ENCODE peak calls at places on chromosomes 4 and X, in eight cellular contexts. One of them, this sample, is unnamed.

GRCh38 chr4:143558823-143559756 is 45.6 kb downstream of the SMARCA5 start:
- DNase-seq in activated naive CD4-positive, alpha-beta T cell treated with anti-CD3 and anti-CD28 coated beads, Interleukin-2, amount 50 U/mL, for 72 hours: peak
- DNase-seq in HS-5: no peak
- DNase-seq in HT1080: peak
- DNase-seq in lower lobe of right lung: peak
- DNase-seq in COR-L47: peak
- DNase-seq in activated T-helper 1 cell treated with Interleukin-2 at 50 U/mL for 16 hours: peak
- DNase-seq in MV-4-11: no peak
- DNase-seq in this sample: peak

GRCh38 chrX:124239911-124240310 is 92.5 kb upstream of the TEX13D start:
- DNase-seq in activated naive CD4-positive, alpha-beta T cell treated with anti-CD3 and anti-CD28 coated beads, Interleukin-2, amount 50 U/mL, for 72 hours: peak
- DNase-seq in HS-5: no peak
- DNase-seq in HT1080: no peak
- DNase-seq in lower lobe of right lung: no peak
- DNase-seq in COR-L47: no peak
- DNase-seq in activated T-helper 1 cell treated with Interleukin-2 at 50 U/mL for 16 hours: no peak
- DNase-seq in MV-4-11: no peak
- DNase-seq in this sample: no peak

GRCh38 chr4:2057382-2058065 is 1.6 kb upstream of the NAT8L start:
- DNase-seq in activated naive CD4-positive, alpha-beta T cell treated with anti-CD3 and anti-CD28 coated beads, Interleukin-2, amount 50 U/mL, for 72 hours: no peak
- DNase-seq in HS-5: no peak
- DNase-seq in HT1080: no peak
- DNase-seq in lower lobe of right lung: no peak
- DNase-seq in COR-L47: no peak
- DNase-seq in activated T-helper 1 cell treated with Interleukin-2 at 50 U/mL for 16 hours: no peak
- DNase-seq in MV-4-11: no peak
- DNase-seq in this sample: no peak

GRCh38 chrX:150162141-150162540 is 201.0 kb upstream of the MAMLD1 start:
- DNase-seq in activated naive CD4-positive, alpha-beta T cell treated with anti-CD3 and anti-CD28 coated beads, Interleukin-2, amount 50 U/mL, for 72 hours: no peak
- DNase-seq in HS-5: peak
- DNase-seq in HT1080: peak
- DNase-seq in lower lobe of right lung: no peak
- DNase-seq in COR-L47: no peak
- DNase-seq in activated T-helper 1 cell treated with Interleukin-2 at 50 U/mL for 16 hours: no peak
- DNase-seq in MV-4-11: no peak
- DNase-seq in this sample: no peak

GRCh38 chr4:18556402-18556801 is 534.8 kb upstream of the LCORL start:
- DNase-seq in activated naive CD4-positive, alpha-beta T cell treated with anti-CD3 and anti-CD28 coated beads, Interleukin-2, amount 50 U/mL, for 72 hours: no peak
- DNase-seq in HS-5: no peak
- DNase-seq in HT1080: no peak
- DNase-seq in lower lobe of right lung: no peak
- DNase-seq in COR-L47: no peak
- DNase-seq in activated T-helper 1 cell treated with Interleukin-2 at 50 U/mL for 16 hours: no peak
- DNase-seq in MV-4-11: no peak
- DNase-seq in this sample: no peak

GRCh38 chr4:8908206-8908893 is 36.7 kb upstream of the HMX1 start:
- DNase-seq in activated naive CD4-positive, alpha-beta T cell treated with anti-CD3 and anti-CD28 coated beads, Interleukin-2, amount 50 U/mL, for 72 hours: peak
- DNase-seq in HS-5: no peak
- DNase-seq in HT1080: no peak
- DNase-seq in lower lobe of right lung: peak
- DNase-seq in COR-L47: no peak
- DNase-seq in activated T-helper 1 cell treated with Interleukin-2 at 50 U/mL for 16 hours: no peak
- DNase-seq in MV-4-11: no peak
- DNase-seq in this sample: peak

GRCh38 chrX:119880076-119880475 is 8.4 kb downstream of the NDUFA1 start:
- DNase-seq in activated naive CD4-positive, alpha-beta T cell treated with anti-CD3 and anti-CD28 coated beads, Interleukin-2, amount 50 U/mL, for 72 hours: no peak
- DNase-seq in HS-5: no peak
- DNase-seq in HT1080: no peak
- DNase-seq in lower lobe of right lung: no peak
- DNase-seq in COR-L47: no peak
- DNase-seq in activated T-helper 1 cell treated with Interleukin-2 at 50 U/mL for 16 hours: no peak
- DNase-seq in MV-4-11: no peak
- DNase-seq in this sample: no peak

GRCh38 chr4:185470503-185471195 is 884 bp downstream of the CCDC110 start:
- DNase-seq in activated naive CD4-positive, alpha-beta T cell treated with anti-CD3 and anti-CD28 coated beads, Interleukin-2, amount 50 U/mL, for 72 hours: peak
- DNase-seq in HS-5: no peak
- DNase-seq in HT1080: peak
- DNase-seq in lower lobe of right lung: peak
- DNase-seq in COR-L47: peak
- DNase-seq in activated T-helper 1 cell treated with Interleukin-2 at 50 U/mL for 16 hours: peak
- DNase-seq in MV-4-11: no peak
- DNase-seq in this sample: peak

GRCh38 chr4:71497078-71497477 is 158.3 kb downstream of the SLC4A4 start:
- DNase-seq in activated naive CD4-positive, alpha-beta T cell treated with anti-CD3 and anti-CD28 coated beads, Interleukin-2, amount 50 U/mL, for 72 hours: no peak
- DNase-seq in HS-5: no peak
- DNase-seq in HT1080: no peak
- DNase-seq in lower lobe of right lung: no peak
- DNase-seq in COR-L47: no peak
- DNase-seq in activated T-helper 1 cell treated with Interleukin-2 at 50 U/mL for 16 hours: no peak
- DNase-seq in MV-4-11: no peak
- DNase-seq in this sample: no peak

GRCh38 chr4:37767546-37767945 is 58.9 kb upstream of the PGM2 start:
- DNase-seq in activated naive CD4-positive, alpha-beta T cell treated with anti-CD3 and anti-CD28 coated beads, Interleukin-2, amount 50 U/mL, for 72 hours: no peak
- DNase-seq in HS-5: no peak
- DNase-seq in HT1080: peak
- DNase-seq in lower lobe of right lung: peak
- DNase-seq in COR-L47: peak
- DNase-seq in activated T-helper 1 cell treated with Interleukin-2 at 50 U/mL for 16 hours: no peak
- DNase-seq in MV-4-11: no peak
- DNase-seq in this sample: no peak

GRCh38 chr4:107133965-107134364 is 97.9 kb upstream of the DKK2 start:
- DNase-seq in activated naive CD4-positive, alpha-beta T cell treated with anti-CD3 and anti-CD28 coated beads, Interleukin-2, amount 50 U/mL, for 72 hours: no peak
- DNase-seq in HS-5: no peak
- DNase-seq in HT1080: peak
- DNase-seq in lower lobe of right lung: no peak
- DNase-seq in COR-L47: no peak
- DNase-seq in activated T-helper 1 cell treated with Interleukin-2 at 50 U/mL for 16 hours: no peak
- DNase-seq in MV-4-11: no peak
- DNase-seq in this sample: no peak

GRCh38 chr4:10101559-10102192 is 14.9 kb downstream of the WDR1 start:
- DNase-seq in activated naive CD4-positive, alpha-beta T cell treated with anti-CD3 and anti-CD28 coated beads, Interleukin-2, amount 50 U/mL, for 72 hours: no peak
- DNase-seq in HS-5: no peak
- DNase-seq in HT1080: no peak
- DNase-seq in lower lobe of right lung: no peak
- DNase-seq in COR-L47: no peak
- DNase-seq in activated T-helper 1 cell treated with Interleukin-2 at 50 U/mL for 16 hours: no peak
- DNase-seq in MV-4-11: no peak
- DNase-seq in this sample: no peak

GRCh38 chr4:25797136-25797535 is 65.7 kb downstream of the SEL1L3 start:
- DNase-seq in activated naive CD4-positive, alpha-beta T cell treated with anti-CD3 and anti-CD28 coated beads, Interleukin-2, amount 50 U/mL, for 72 hours: no peak
- DNase-seq in HS-5: no peak
- DNase-seq in HT1080: no peak
- DNase-seq in lower lobe of right lung: no peak
- DNase-seq in COR-L47: no peak
- DNase-seq in activated T-helper 1 cell treated with Interleukin-2 at 50 U/mL for 16 hours: no peak
- DNase-seq in MV-4-11: no peak
- DNase-seq in this sample: no peak

GRCh38 chr4:163536101-163536500 is 41.6 kb downstream of the TMA16 start:
- DNase-seq in activated naive CD4-positive, alpha-beta T cell treated with anti-CD3 and anti-CD28 coated beads, Interleukin-2, amount 50 U/mL, for 72 hours: no peak
- DNase-seq in HS-5: no peak
- DNase-seq in HT1080: no peak
- DNase-seq in lower lobe of right lung: no peak
- DNase-seq in COR-L47: no peak
- DNase-seq in activated T-helper 1 cell treated with Interleukin-2 at 50 U/mL for 16 hours: no peak
- DNase-seq in MV-4-11: no peak
- DNase-seq in this sample: no peak

GRCh38 chr4:173217727-173218126 is 49.1 kb downstream of the GALNT7 start:
- DNase-seq in activated naive CD4-positive, alpha-beta T cell treated with anti-CD3 and anti-CD28 coated beads, Interleukin-2, amount 50 U/mL, for 72 hours: no peak
- DNase-seq in HS-5: no peak
- DNase-seq in HT1080: peak
- DNase-seq in lower lobe of right lung: no peak
- DNase-seq in COR-L47: no peak
- DNase-seq in activated T-helper 1 cell treated with Interleukin-2 at 50 U/mL for 16 hours: no peak
- DNase-seq in MV-4-11: no peak
- DNase-seq in this sample: no peak

GRCh38 chrX:21985332-21985777 is 44.8 kb downstream of the SMS start:
- DNase-seq in activated naive CD4-positive, alpha-beta T cell treated with anti-CD3 and anti-CD28 coated beads, Interleukin-2, amount 50 U/mL, for 72 hours: no peak
- DNase-seq in HS-5: peak
- DNase-seq in HT1080: peak
- DNase-seq in lower lobe of right lung: no peak
- DNase-seq in COR-L47: peak
- DNase-seq in activated T-helper 1 cell treated with Interleukin-2 at 50 U/mL for 16 hours: peak
- DNase-seq in MV-4-11: peak
- DNase-seq in this sample: no peak

GRCh38 chr4:15901996-15902395 is 36.5 kb downstream of the FGFBP1 start:
- DNase-seq in activated naive CD4-positive, alpha-beta T cell treated with anti-CD3 and anti-CD28 coated beads, Interleukin-2, amount 50 U/mL, for 72 hours: no peak
- DNase-seq in HS-5: no peak
- DNase-seq in HT1080: no peak
- DNase-seq in lower lobe of right lung: no peak
- DNase-seq in COR-L47: no peak
- DNase-seq in activated T-helper 1 cell treated with Interleukin-2 at 50 U/mL for 16 hours: no peak
- DNase-seq in MV-4-11: peak
- DNase-seq in this sample: no peak

GRCh38 chr4:185640809-185641675 is 105.7 kb upstream of the PDLIM3 start:
- DNase-seq in activated naive CD4-positive, alpha-beta T cell treated with anti-CD3 and anti-CD28 coated beads, Interleukin-2, amount 50 U/mL, for 72 hours: no peak
- DNase-seq in HS-5: peak
- DNase-seq in HT1080: peak
- DNase-seq in lower lobe of right lung: no peak
- DNase-seq in COR-L47: peak
- DNase-seq in activated T-helper 1 cell treated with Interleukin-2 at 50 U/mL for 16 hours: no peak
- DNase-seq in MV-4-11: peak
- DNase-seq in this sample: no peak

GRCh38 chrX:118644378-118644777 is 83.0 kb upstream of the IL13RA1 start:
- DNase-seq in activated naive CD4-positive, alpha-beta T cell treated with anti-CD3 and anti-CD28 coated beads, Interleukin-2, amount 50 U/mL, for 72 hours: no peak
- DNase-seq in HS-5: no peak
- DNase-seq in HT1080: peak
- DNase-seq in lower lobe of right lung: no peak
- DNase-seq in COR-L47: no peak
- DNase-seq in activated T-helper 1 cell treated with Interleukin-2 at 50 U/mL for 16 hours: no peak
- DNase-seq in MV-4-11: peak
- DNase-seq in this sample: no peak

GRCh38 chr4:25984796-25985195 is 70.8 kb downstream of the SMIM20 start:
- DNase-seq in activated naive CD4-positive, alpha-beta T cell treated with anti-CD3 and anti-CD28 coated beads, Interleukin-2, amount 50 U/mL, for 72 hours: peak
- DNase-seq in HS-5: no peak
- DNase-seq in HT1080: no peak
- DNase-seq in lower lobe of right lung: no peak
- DNase-seq in COR-L47: no peak
- DNase-seq in activated T-helper 1 cell treated with Interleukin-2 at 50 U/mL for 16 hours: no peak
- DNase-seq in MV-4-11: no peak
- DNase-seq in this sample: no peak

GRCh38 chrX:46757593-46757992 is 1.3 kb downstream of the SLC9A7 start:
- DNase-seq in activated naive CD4-positive, alpha-beta T cell treated with anti-CD3 and anti-CD28 coated beads, Interleukin-2, amount 50 U/mL, for 72 hours: no peak
- DNase-seq in HS-5: peak
- DNase-seq in HT1080: peak
- DNase-seq in lower lobe of right lung: no peak
- DNase-seq in COR-L47: no peak
- DNase-seq in activated T-helper 1 cell treated with Interleukin-2 at 50 U/mL for 16 hours: no peak
- DNase-seq in MV-4-11: no peak
- DNase-seq in this sample: no peak

GRCh38 chrX:38206542-38206941 is 14.1 kb downstream of the SRPX start:
- DNase-seq in activated naive CD4-positive, alpha-beta T cell treated with anti-CD3 and anti-CD28 coated beads, Interleukin-2, amount 50 U/mL, for 72 hours: no peak
- DNase-seq in HS-5: no peak
- DNase-seq in HT1080: peak
- DNase-seq in lower lobe of right lung: no peak
- DNase-seq in COR-L47: no peak
- DNase-seq in activated T-helper 1 cell treated with Interleukin-2 at 50 U/mL for 16 hours: no peak
- DNase-seq in MV-4-11: peak
- DNase-seq in this sample: no peak

GRCh38 chr4:121876070-121876469 is 5.8 kb upstream of the BBS7 start:
- DNase-seq in activated naive CD4-positive, alpha-beta T cell treated with anti-CD3 and anti-CD28 coated beads, Interleukin-2, amount 50 U/mL, for 72 hours: no peak
- DNase-seq in HS-5: no peak
- DNase-seq in HT1080: no peak
- DNase-seq in lower lobe of right lung: no peak
- DNase-seq in COR-L47: no peak
- DNase-seq in activated T-helper 1 cell treated with Interleukin-2 at 50 U/mL for 16 hours: no peak
- DNase-seq in MV-4-11: no peak
- DNase-seq in this sample: no peak

GRCh38 chr4:180539284-180539683 is 1703.9 kb upstream of the TENM3 start:
- DNase-seq in activated naive CD4-positive, alpha-beta T cell treated with anti-CD3 and anti-CD28 coated beads, Interleukin-2, amount 50 U/mL, for 72 hours: no peak
- DNase-seq in HS-5: no peak
- DNase-seq in HT1080: no peak
- DNase-seq in lower lobe of right lung: no peak
- DNase-seq in COR-L47: no peak
- DNase-seq in activated T-helper 1 cell treated with Interleukin-2 at 50 U/mL for 16 hours: no peak
- DNase-seq in MV-4-11: no peak
- DNase-seq in this sample: no peak

GRCh38 chrX:134026732-134027311 is 41.4 kb upstream of the GPC3 start:
- DNase-seq in activated naive CD4-positive, alpha-beta T cell treated with anti-CD3 and anti-CD28 coated beads, Interleukin-2, amount 50 U/mL, for 72 hours: no peak
- DNase-seq in HS-5: no peak
- DNase-seq in HT1080: peak
- DNase-seq in lower lobe of right lung: no peak
- DNase-seq in COR-L47: no peak
- DNase-seq in activated T-helper 1 cell treated with Interleukin-2 at 50 U/mL for 16 hours: no peak
- DNase-seq in MV-4-11: no peak
- DNase-seq in this sample: peak

GRCh38 chr4:26713563-26714145 is 129.8 kb downstream of the TBC1D19 start:
- DNase-seq in activated naive CD4-positive, alpha-beta T cell treated with anti-CD3 and anti-CD28 coated beads, Interleukin-2, amount 50 U/mL, for 72 hours: no peak
- DNase-seq in HS-5: no peak
- DNase-seq in HT1080: no peak
- DNase-seq in lower lobe of right lung: no peak
- DNase-seq in COR-L47: no peak
- DNase-seq in activated T-helper 1 cell treated with Interleukin-2 at 50 U/mL for 16 hours: no peak
- DNase-seq in MV-4-11: no peak
- DNase-seq in this sample: no peak

GRCh38 chr4:174681723-174682300 is 147.2 kb downstream of the GLRA3 start:
- DNase-seq in activated naive CD4-positive, alpha-beta T cell treated with anti-CD3 and anti-CD28 coated beads, Interleukin-2, amount 50 U/mL, for 72 hours: no peak
- DNase-seq in HS-5: peak
- DNase-seq in HT1080: peak
- DNase-seq in lower lobe of right lung: no peak
- DNase-seq in COR-L47: no peak
- DNase-seq in activated T-helper 1 cell treated with Interleukin-2 at 50 U/mL for 16 hours: no peak
- DNase-seq in MV-4-11: no peak
- DNase-seq in this sample: no peak

GRCh38 chr4:186798951-186799659 is 75.4 kb upstream of the FAT1 start:
- DNase-seq in activated naive CD4-positive, alpha-beta T cell treated with anti-CD3 and anti-CD28 coated beads, Interleukin-2, amount 50 U/mL, for 72 hours: no peak
- DNase-seq in HS-5: no peak
- DNase-seq in HT1080: no peak
- DNase-seq in lower lobe of right lung: no peak
- DNase-seq in COR-L47: no peak
- DNase-seq in activated T-helper 1 cell treated with Interleukin-2 at 50 U/mL for 16 hours: no peak
- DNase-seq in MV-4-11: no peak
- DNase-seq in this sample: no peak